ENCODE peak calls at places on chromosomes 11 and 22, in ten cellular contexts. One of them, this sample, is unnamed.

GRCh38 chr11:120334894-120335462 is 1.2 kb upstream of the ARHGEF12 start:
- DNase-seq in HS-5: no peak
- DNase-seq in B cell: peak
- DNase-seq in stomach: peak
- DNase-seq in Kasumi-1: peak
- DNase-seq in NCI-H1105: peak
- DNase-seq in cardiac septum: no peak
- DNase-seq in AG04450: peak
- DNase-seq in omental fat pad: peak
- DNase-seq in A673: peak
- DNase-seq in this sample: peak

GRCh38 chr11:45388472-45388871 is 102.3 kb upstream of the SYT13 start:
- DNase-seq in omental fat pad: no peak
- DNase-seq in cardiac septum: no peak
- DNase-seq in AG04450: no peak
- DNase-seq in B cell: no peak
- DNase-seq in stomach: no peak
- DNase-seq in Kasumi-1: no peak
- DNase-seq in A673: no peak
- DNase-seq in NCI-H1105: no peak
- DNase-seq in HS-5: no peak
- DNase-seq in this sample: no peak

GRCh38 chr11:110524227-110524626 is 94.5 kb downstream of the FDX1 start:
- DNase-seq in Kasumi-1: no peak
- DNase-seq in omental fat pad: no peak
- DNase-seq in A673: no peak
- DNase-seq in cardiac septum: no peak
- DNase-seq in B cell: no peak
- DNase-seq in NCI-H1105: no peak
- DNase-seq in stomach: no peak
- DNase-seq in HS-5: peak
- DNase-seq in AG04450: peak
- DNase-seq in this sample: no peak

GRCh38 chr11:23211221-23211620 is 350.9 kb upstream of the CCDC179 start:
- DNase-seq in omental fat pad: no peak
- DNase-seq in stomach: no peak
- DNase-seq in Kasumi-1: no peak
- DNase-seq in B cell: no peak
- DNase-seq in cardiac septum: no peak
- DNase-seq in NCI-H1105: no peak
- DNase-seq in HS-5: no peak
- DNase-seq in A673: no peak
- DNase-seq in AG04450: no peak
- DNase-seq in this sample: no peak

GRCh38 chr22:46003271-46004091 is 26.5 kb upstream of the WNT7B start:
- DNase-seq in A673: no peak
- DNase-seq in AG04450: no peak
- DNase-seq in HS-5: no peak
- DNase-seq in NCI-H1105: no peak
- DNase-seq in B cell: no peak
- DNase-seq in Kasumi-1: no peak
- DNase-seq in cardiac septum: no peak
- DNase-seq in omental fat pad: no peak
- DNase-seq in stomach: no peak
- DNase-seq in this sample: no peak

GRCh38 chr11:70129051-70129592 is 51.0 kb downstream of the ANO1 start:
- DNase-seq in Kasumi-1: no peak
- DNase-seq in stomach: no peak
- DNase-seq in NCI-H1105: no peak
- DNase-seq in B cell: no peak
- DNase-seq in HS-5: no peak
- DNase-seq in A673: no peak
- DNase-seq in AG04450: no peak
- DNase-seq in omental fat pad: no peak
- DNase-seq in cardiac septum: no peak
- DNase-seq in this sample: no peak

GRCh38 chr11:44563716-44564115 is 1.7 kb upstream of the CD82 start:
- DNase-seq in omental fat pad: no peak
- DNase-seq in Kasumi-1: no peak
- DNase-seq in NCI-H1105: no peak
- DNase-seq in cardiac septum: no peak
- DNase-seq in AG04450: peak
- DNase-seq in B cell: no peak
- DNase-seq in stomach: no peak
- DNase-seq in HS-5: no peak
- DNase-seq in A673: no peak
- DNase-seq in this sample: no peak

GRCh38 chr11:8649361-8649760 is 33.1 kb downstream of the TRIM66 start:
- DNase-seq in HS-5: no peak
- DNase-seq in AG04450: peak
- DNase-seq in cardiac septum: no peak
- DNase-seq in Kasumi-1: no peak
- DNase-seq in A673: no peak
- DNase-seq in stomach: no peak
- DNase-seq in omental fat pad: no peak
- DNase-seq in B cell: no peak
- DNase-seq in NCI-H1105: no peak
- DNase-seq in this sample: no peak

GRCh38 chr11:33383075-33383919 is 126.1 kb downstream of the HIPK3 start:
- DNase-seq in AG04450: no peak
- DNase-seq in omental fat pad: no peak
- DNase-seq in B cell: no peak
- DNase-seq in A673: no peak
- DNase-seq in HS-5: no peak
- DNase-seq in cardiac septum: no peak
- DNase-seq in stomach: no peak
- DNase-seq in Kasumi-1: peak
- DNase-seq in NCI-H1105: no peak
- DNase-seq in this sample: no peak

GRCh38 chr11:99117603-99118002 is 96.9 kb downstream of the CNTN5 start:
- DNase-seq in cardiac septum: no peak
- DNase-seq in omental fat pad: no peak
- DNase-seq in B cell: no peak
- DNase-seq in A673: peak
- DNase-seq in AG04450: no peak
- DNase-seq in HS-5: no peak
- DNase-seq in Kasumi-1: peak
- DNase-seq in NCI-H1105: no peak
- DNase-seq in stomach: no peak
- DNase-seq in this sample: no peak

GRCh38 chr11:119513141-119513805 is 90.3 kb upstream of the THY1 start:
- DNase-seq in AG04450: no peak
- DNase-seq in omental fat pad: no peak
- DNase-seq in NCI-H1105: no peak
- DNase-seq in stomach: no peak
- DNase-seq in Kasumi-1: no peak
- DNase-seq in A673: no peak
- DNase-seq in cardiac septum: no peak
- DNase-seq in HS-5: no peak
- DNase-seq in B cell: no peak
- DNase-seq in this sample: no peak

GRCh38 chr11:75344186-75344585 is 7.3 kb downstream of the ARRB1 start:
- DNase-seq in B cell: no peak
- DNase-seq in HS-5: no peak
- DNase-seq in cardiac septum: no peak
- DNase-seq in AG04450: no peak
- DNase-seq in omental fat pad: no peak
- DNase-seq in stomach: no peak
- DNase-seq in NCI-H1105: no peak
- DNase-seq in Kasumi-1: no peak
- DNase-seq in A673: no peak
- DNase-seq in this sample: no peak

GRCh38 chr11:74025467-74026166 is 16.7 kb upstream of the UCP3 start:
- DNase-seq in stomach: no peak
- DNase-seq in AG04450: no peak
- DNase-seq in B cell: no peak
- DNase-seq in A673: no peak
- DNase-seq in HS-5: no peak
- DNase-seq in omental fat pad: no peak
- DNase-seq in Kasumi-1: no peak
- DNase-seq in cardiac septum: no peak
- DNase-seq in NCI-H1105: no peak
- DNase-seq in this sample: no peak

GRCh38 chr11:111119751-111120150 is 125.8 kb upstream of the POU2AF2 start:
- DNase-seq in AG04450: no peak
- DNase-seq in cardiac septum: no peak
- DNase-seq in A673: no peak
- DNase-seq in stomach: no peak
- DNase-seq in NCI-H1105: no peak
- DNase-seq in Kasumi-1: no peak
- DNase-seq in HS-5: no peak
- DNase-seq in B cell: no peak
- DNase-seq in omental fat pad: no peak
- DNase-seq in this sample: no peak

GRCh38 chr11:76769645-76770586 is 13.2 kb upstream of the TSKU start:
- DNase-seq in NCI-H1105: no peak
- DNase-seq in A673: no peak
- DNase-seq in B cell: no peak
- DNase-seq in AG04450: no peak
- DNase-seq in HS-5: no peak
- DNase-seq in omental fat pad: no peak
- DNase-seq in Kasumi-1: no peak
- DNase-seq in cardiac septum: no peak
- DNase-seq in stomach: peak
- DNase-seq in this sample: peak

GRCh38 chr11:77106759-77107158 is 4.1 kb downstream of the OMP start:
- DNase-seq in HS-5: no peak
- DNase-seq in NCI-H1105: no peak
- DNase-seq in cardiac septum: no peak
- DNase-seq in Kasumi-1: no peak
- DNase-seq in AG04450: no peak
- DNase-seq in A673: no peak
- DNase-seq in omental fat pad: no peak
- DNase-seq in B cell: no peak
- DNase-seq in stomach: no peak
- DNase-seq in this sample: no peak

GRCh38 chr11:105220175-105220574 is 80.6 kb upstream of the CARD18 start:
- DNase-seq in Kasumi-1: peak
- DNase-seq in omental fat pad: no peak
- DNase-seq in AG04450: no peak
- DNase-seq in NCI-H1105: no peak
- DNase-seq in A673: no peak
- DNase-seq in cardiac septum: no peak
- DNase-seq in HS-5: no peak
- DNase-seq in B cell: no peak
- DNase-seq in stomach: no peak
- DNase-seq in this sample: no peak

GRCh38 chr11:65479184-65480145 is 19.4 kb upstream of the MALAT1 start:
- DNase-seq in Kasumi-1: no peak
- DNase-seq in B cell: no peak
- DNase-seq in HS-5: no peak
- DNase-seq in omental fat pad: no peak
- DNase-seq in stomach: peak
- DNase-seq in AG04450: no peak
- DNase-seq in A673: peak
- DNase-seq in NCI-H1105: no peak
- DNase-seq in cardiac septum: no peak
- DNase-seq in this sample: peak

GRCh38 chr11:123797065-123797940 is 8.8 kb downstream of the OR6M1 start:
- DNase-seq in stomach: no peak
- DNase-seq in AG04450: no peak
- DNase-seq in omental fat pad: no peak
- DNase-seq in NCI-H1105: peak
- DNase-seq in B cell: no peak
- DNase-seq in A673: no peak
- DNase-seq in Kasumi-1: no peak
- DNase-seq in cardiac septum: no peak
- DNase-seq in HS-5: no peak
- DNase-seq in this sample: no peak

GRCh38 chr11:10414181-10414580 is 40.9 kb upstream of the AMPD3 start:
- DNase-seq in Kasumi-1: peak
- DNase-seq in A673: no peak
- DNase-seq in NCI-H1105: no peak
- DNase-seq in omental fat pad: no peak
- DNase-seq in stomach: no peak
- DNase-seq in HS-5: no peak
- DNase-seq in B cell: no peak
- DNase-seq in AG04450: no peak
- DNase-seq in cardiac septum: no peak
- DNase-seq in this sample: no peak

GRCh38 chr22:38750104-38750503 is 5.7 kb downstream of the SUN2 start:
- DNase-seq in Kasumi-1: no peak
- DNase-seq in cardiac septum: no peak
- DNase-seq in stomach: no peak
- DNase-seq in B cell: no peak
- DNase-seq in NCI-H1105: no peak
- DNase-seq in omental fat pad: no peak
- DNase-seq in AG04450: no peak
- DNase-seq in HS-5: no peak
- DNase-seq in A673: no peak
- DNase-seq in this sample: no peak

GRCh38 chr11:75565916-75566762 is 4.1 kb downstream of the SERPINH1 start:
- DNase-seq in stomach: no peak
- DNase-seq in Kasumi-1: no peak
- DNase-seq in B cell: no peak
- DNase-seq in cardiac septum: no peak
- DNase-seq in omental fat pad: no peak
- DNase-seq in HS-5: no peak
- DNase-seq in AG04450: no peak
- DNase-seq in NCI-H1105: no peak
- DNase-seq in A673: no peak
- DNase-seq in this sample: no peak

GRCh38 chr11:121310908-121311307 is 18.3 kb downstream of the SC5D start:
- DNase-seq in Kasumi-1: no peak
- DNase-seq in HS-5: no peak
- DNase-seq in B cell: no peak
- DNase-seq in stomach: no peak
- DNase-seq in NCI-H1105: no peak
- DNase-seq in AG04450: no peak
- DNase-seq in A673: no peak
- DNase-seq in omental fat pad: no peak
- DNase-seq in cardiac septum: no peak
- DNase-seq in this sample: no peak

GRCh38 chr11:26331911-26332571 is at the start of gene ANO3:
- DNase-seq in omental fat pad: no peak
- DNase-seq in A673: peak
- DNase-seq in Kasumi-1: peak
- DNase-seq in AG04450: peak
- DNase-seq in NCI-H1105: peak
- DNase-seq in HS-5: no peak
- DNase-seq in stomach: peak
- DNase-seq in cardiac septum: no peak
- DNase-seq in B cell: no peak
- DNase-seq in this sample: peak

GRCh38 chr11:83881428-83881827 is 595.3 kb upstream of the CCDC90B start:
- DNase-seq in NCI-H1105: no peak
- DNase-seq in omental fat pad: no peak
- DNase-seq in HS-5: no peak
- DNase-seq in cardiac septum: no peak
- DNase-seq in A673: peak
- DNase-seq in Kasumi-1: no peak
- DNase-seq in stomach: no peak
- DNase-seq in B cell: no peak
- DNase-seq in AG04450: no peak
- DNase-seq in this sample: no peak

GRCh38 chr22:23219787-23220484 is 39.6 kb downstream of the BCR start:
- DNase-seq in stomach: peak
- DNase-seq in cardiac septum: no peak
- DNase-seq in NCI-H1105: no peak
- DNase-seq in HS-5: no peak
- DNase-seq in B cell: peak
- DNase-seq in AG04450: no peak
- DNase-seq in Kasumi-1: peak
- DNase-seq in A673: peak
- DNase-seq in omental fat pad: no peak
- DNase-seq in this sample: no peak

GRCh38 chr11:34308821-34309585 is 48.8 kb downstream of the ABTB2 start:
- DNase-seq in Kasumi-1: no peak
- DNase-seq in AG04450: no peak
- DNase-seq in cardiac septum: no peak
- DNase-seq in omental fat pad: no peak
- DNase-seq in A673: peak
- DNase-seq in NCI-H1105: no peak
- DNase-seq in stomach: no peak
- DNase-seq in B cell: no peak
- DNase-seq in HS-5: no peak
- DNase-seq in this sample: peak

GRCh38 chr11:22800482-22800881 is 29.1 kb downstream of the SVIP start:
- DNase-seq in HS-5: no peak
- DNase-seq in A673: no peak
- DNase-seq in B cell: no peak
- DNase-seq in omental fat pad: no peak
- DNase-seq in Kasumi-1: no peak
- DNase-seq in NCI-H1105: no peak
- DNase-seq in AG04450: no peak
- DNase-seq in cardiac septum: no peak
- DNase-seq in stomach: no peak
- DNase-seq in this sample: no peak